ENCODE peak calls at places on chromosomes 4 and X, in seven cellular contexts. V is activated B cell treated with CpG ODN at 0.5 μM for 24 hours, E is uterus, U is Calu3, D is breast epithelium, I is H1, O is neural crest cell. B is an unnamed sample.

GRCh38 chr4:144709793-144710525 is 64.0 kb downstream of the HHIP start:
- DNase-seq in V (no peak), E (no peak), U (peak; percentile 48), D (no peak), I (no peak), O (no peak), B (no peak)

GRCh38 chrX:70168238-70169188 is 8.8 kb upstream of the DGAT2L6 start:
- DNase-seq in V (no peak), E (peak; percentile 38), U (peak; percentile 8), D (no peak), I (no peak), O (no peak), B (no peak)

GRCh38 chr4:105196523-105197145 is 50.0 kb downstream of the TET2 start:
- DNase-seq in V (no peak), E (no peak), U (no peak), D (no peak), I (no peak), O (no peak), B (no peak)

GRCh38 chr4:40963912-40964478 is 214.2 kb downstream of the NSUN7 start:
- DNase-seq in V (no peak), E (no peak), U (no peak), D (no peak), I (no peak), O (no peak), B (no peak)

GRCh38 chr4:89263265-89263664 is 44.3 kb downstream of the GPRIN3 start:
- DNase-seq in V (no peak), E (no peak), U (no peak), D (no peak), I (no peak), O (no peak), B (no peak)

GRCh38 chr4:45662996-45663395 is 460.9 kb downstream of the GABRG1 start:
- DNase-seq in V (no peak), E (no peak), U (peak; percentile 47), D (no peak), I (no peak), O (no peak), B (no peak)

GRCh38 chrX:52923781-52924241 is 26.7 kb downstream of the FAM156B start:
- DNase-seq in V (no peak), E (no peak), U (no peak), D (no peak), I (no peak), O (no peak), B (peak; percentile 60)

GRCh38 chrX:45862801-45863200 is 662.1 kb upstream of the DIPK2B start:
- DNase-seq in V (no peak), E (no peak), U (no peak), D (no peak), I (no peak), O (no peak), B (no peak)

GRCh38 chr4:36011381-36011780 is 232.9 kb downstream of the ARAP2 start:
- DNase-seq in V (no peak), E (no peak), U (no peak), D (no peak), I (no peak), O (no peak), B (no peak)

GRCh38 chr4:82798168-82799005 is at the start of gene SCD5:
- DNase-seq in V (no peak), E (peak; percentile 63), U (peak; percentile 53), D (no peak), I (peak; percentile 64), O (peak; percentile 57), B (no peak)

GRCh38 chrX:29461039-29461438 is 754.3 kb upstream of the MAGEB2 start:
- DNase-seq in V (no peak), E (no peak), U (no peak), D (no peak), I (no peak), O (no peak), B (no peak)

GRCh38 chr4:31613946-31614623 is 893.9 kb downstream of the PCDH7 start:
- DNase-seq in V (no peak), E (no peak), U (no peak), D (no peak), I (no peak), O (no peak), B (no peak)

GRCh38 chr4:142886566-142886965 is 40.5 kb upstream of the INPP4B start:
- DNase-seq in V (no peak), E (no peak), U (no peak), D (no peak), I (no peak), O (no peak), B (no peak)

GRCh38 chr4:122701061-122701460 is 31.4 kb upstream of the BBS12 start:
- DNase-seq in V (no peak), E (no peak), U (no peak), D (no peak), I (no peak), O (no peak), B (no peak)

GRCh38 chr4:112231779-112232713 is at the start of gene AP1AR:
- DNase-seq in V (peak; percentile 91), E (peak; percentile 86), U (peak; percentile 88), D (peak; percentile 80), I (peak; percentile 93), O (peak; percentile 85), B (peak; percentile 60)
- TF ChIP-seq CTCF in V (no peak), E (peak; percentile 26), U (peak; percentile 17), D (no peak), I (peak; percentile 41), O (peak; percentile 55), B (no peak)

GRCh38 chrX:149940015-149940716 is 1.9 kb upstream of the EOLA2 start:
- DNase-seq in V (peak; percentile 75), E (peak; percentile 94), U (peak; percentile 93), D (peak; percentile 92), I (peak; percentile 83), O (peak; percentile 73), B (peak; percentile 92)
- TF ChIP-seq CTCF in V (no peak), E (peak; percentile 57), U (peak; percentile 43), D (no peak), I (peak; percentile 22), O (no peak), B (peak; percentile 47)

DNA sequence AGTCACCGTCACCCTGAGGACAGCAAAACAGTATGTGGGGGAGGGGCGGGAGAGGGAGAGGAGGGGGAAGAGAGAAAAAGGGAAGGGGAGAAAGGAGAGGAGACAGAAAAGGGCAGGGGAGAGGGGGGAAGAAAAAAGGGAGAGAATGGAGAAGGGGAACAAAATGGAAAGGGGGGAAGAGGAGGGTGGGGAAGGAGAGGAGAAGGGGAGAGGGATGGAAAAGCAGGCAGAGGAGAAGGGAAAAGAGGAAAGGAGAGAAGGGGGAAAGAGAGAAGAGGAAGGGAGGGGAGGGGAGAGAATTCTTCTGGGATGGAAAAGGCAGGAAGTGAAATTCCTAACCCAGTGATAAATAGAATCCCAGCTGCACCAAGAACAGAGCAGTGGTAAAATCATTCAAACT is 244.3 kb downstream of the BCOR start:
- DNase-seq in V (no peak), E (no peak), U (no peak), D (no peak), I (no peak), O (no peak), B (no peak)
- TF ChIP-seq CTCF in V (no peak), E (no peak), U (no peak), D (no peak), I (no peak), O (no peak), B (no peak)

DNA sequence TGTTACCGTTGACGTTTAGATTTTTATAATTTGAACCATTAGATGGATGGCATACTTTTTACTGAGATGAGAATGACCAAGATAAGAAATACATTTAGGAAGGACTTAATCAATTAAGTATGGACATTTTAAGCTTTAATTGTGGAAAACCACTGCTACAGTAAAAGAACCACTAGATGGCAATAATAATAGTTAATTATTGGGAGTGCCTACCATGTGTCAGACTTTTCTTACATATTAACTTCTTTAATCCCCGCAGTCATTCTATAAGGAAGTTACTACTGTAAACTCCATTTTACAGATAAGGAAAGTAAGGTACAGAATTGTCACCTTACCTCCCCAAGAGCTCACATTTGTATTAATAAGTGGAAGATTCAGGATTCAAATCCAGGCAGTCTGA is 48.5 kb upstream of the MYOZ2 start:
- DNase-seq in V (no peak), E (no peak), U (no peak), D (no peak), I (no peak), O (no peak), B (no peak)
- TF ChIP-seq CTCF in V (no peak), E (no peak), U (no peak), D (no peak), I (no peak), O (no peak), B (peak; percentile 26)

GRCh38 chr4:20248155-20248558 is 3.5 kb upstream of the SLIT2 start:
- DNase-seq in V (no peak), E (no peak), U (peak; percentile 19), D (no peak), I (no peak), O (no peak), B (no peak)
- TF ChIP-seq CTCF in V (no peak), E (peak; percentile 44), U (no peak), D (peak; percentile 55), I (peak; percentile 35), O (peak; percentile 76), B (no peak)

GRCh38 chrX:105189093-105189492 is 31.4 kb downstream of the TEX13A start:
- DNase-seq in V (no peak), E (no peak), U (no peak), D (no peak), I (no peak), O (no peak), B (no peak)

GRCh38 chrX:105190252-105190853 is 30.1 kb downstream of the TEX13A start:
- DNase-seq in V (no peak), E (no peak), U (peak; percentile 33), D (no peak), I (peak; percentile 50), O (peak; percentile 30), B (no peak)

DNA sequence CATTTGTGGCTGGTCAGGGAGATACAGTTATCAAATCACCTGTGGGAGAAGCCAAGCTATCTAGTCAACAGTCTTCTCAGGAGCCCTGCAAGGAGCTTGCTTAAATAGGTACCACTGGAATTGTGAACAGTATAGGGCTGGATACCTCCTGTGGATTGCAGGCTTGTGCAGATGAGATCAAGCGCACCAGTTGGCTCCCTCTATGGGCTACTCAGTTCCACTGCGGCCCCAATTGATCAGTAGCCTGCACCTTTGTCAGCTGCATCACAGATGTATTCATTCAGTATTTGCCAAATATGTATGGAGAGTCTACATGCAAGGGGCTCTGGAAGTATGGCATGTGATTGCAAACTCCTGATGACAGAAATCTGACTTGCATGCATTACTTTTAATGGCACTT is 28.6 kb downstream of the TEX13A start:
- DNase-seq in V (no peak), E (no peak), U (peak; percentile 3), D (no peak), I (peak; percentile 46), O (no peak), B (no peak)
- TF ChIP-seq CTCF in V (no peak), E (no peak), U (no peak), D (no peak), I (peak; percentile 49), O (peak; percentile 61), B (no peak)